ENCODE peak calls at places on chromosomes 2 and 18, in four cellular contexts. One of them, this sample, is unnamed.
A peak's percentile ranks its signal among the peaks of the same experiment; 100 is the strongest.

GRCh38 chr2:946073-947005 is 4.3 kb upstream of the SNTG2 start:
- DNase-seq in H9: no peak
- DNase-seq in AG04450: no peak
- DNase-seq in brain microvascular endothelial cell: no peak
- DNase-seq in this sample: no peak

GRCh38 chr2:158740127-158740526 is 55.0 kb upstream of the DAPL1 start:
- DNase-seq in AG04450: no peak
- DNase-seq in brain microvascular endothelial cell: peak; percentile 26
- DNase-seq in H9: no peak
- DNase-seq in this sample: no peak

GRCh38 chr2:66790651-66791181 is 355.8 kb downstream of the MEIS1 start:
- DNase-seq in H9: no peak
- DNase-seq in brain microvascular endothelial cell: peak; percentile 51
- DNase-seq in AG04450: no peak
- DNase-seq in this sample: no peak

GRCh38 chr2:41496908-41497307 is 550.9 kb upstream of the PKDCC start:
- DNase-seq in AG04450: no peak
- DNase-seq in brain microvascular endothelial cell: no peak
- DNase-seq in H9: no peak
- DNase-seq in this sample: no peak

GRCh38 chr2:147331790-147332419 is 512.9 kb upstream of the ACVR2A start:
- DNase-seq in AG04450: no peak
- DNase-seq in brain microvascular endothelial cell: peak; percentile 25
- DNase-seq in H9: peak; percentile 36
- DNase-seq in this sample: no peak

GRCh38 chr2:28600176-28600575 is 104.3 kb downstream of the PLB1 start:
- DNase-seq in H9: no peak
- DNase-seq in AG04450: no peak
- DNase-seq in brain microvascular endothelial cell: no peak
- DNase-seq in this sample: no peak

GRCh38 chr18:3380384-3380961 is 69.5 kb upstream of the TGIF1 start:
- DNase-seq in brain microvascular endothelial cell: peak; percentile 7
- DNase-seq in AG04450: no peak
- DNase-seq in H9: no peak
- DNase-seq in this sample: no peak

GRCh38 chr18:35099911-35100310 is 58.7 kb downstream of the MAPRE2 start:
- DNase-seq in AG04450: no peak
- DNase-seq in brain microvascular endothelial cell: peak; percentile 42
- DNase-seq in H9: no peak
- DNase-seq in this sample: no peak

GRCh38 chr2:164811826-164812225 is 29.8 kb downstream of the COBLL1 start:
- DNase-seq in AG04450: no peak
- DNase-seq in H9: no peak
- DNase-seq in brain microvascular endothelial cell: no peak
- DNase-seq in this sample: no peak

GRCh38 chr18:79936641-79937040 is 14.8 kb downstream of the SLC66A2 start:
- DNase-seq in AG04450: no peak
- DNase-seq in brain microvascular endothelial cell: no peak
- DNase-seq in H9: no peak
- DNase-seq in this sample: no peak

GRCh38 chr2:8551622-8552074 is 130.2 kb upstream of the ID2 start:
- DNase-seq in brain microvascular endothelial cell: no peak
- DNase-seq in H9: peak; percentile 10
- DNase-seq in AG04450: no peak
- DNase-seq in this sample: no peak

GRCh38 chr2:186348200-186348599 is 137.9 kb upstream of the ZC3H15 start:
- DNase-seq in AG04450: no peak
- DNase-seq in H9: no peak
- DNase-seq in brain microvascular endothelial cell: no peak
- DNase-seq in this sample: no peak

GRCh38 chr18:22439447-22439846 is 21.7 kb upstream of the CTAGE1 start:
- DNase-seq in H9: no peak
- DNase-seq in brain microvascular endothelial cell: peak; percentile 27
- DNase-seq in AG04450: no peak
- DNase-seq in this sample: no peak

GRCh38 chr2:176415156-176415870 is 146.1 kb downstream of the MTX2 start:
- DNase-seq in H9: no peak
- DNase-seq in AG04450: no peak
- DNase-seq in brain microvascular endothelial cell: no peak
- DNase-seq in this sample: no peak

GRCh38 chr2:86038291-86039081 is 67.2 kb downstream of the POLR1A start:
- DNase-seq in brain microvascular endothelial cell: no peak
- DNase-seq in AG04450: no peak
- DNase-seq in H9: no peak
- DNase-seq in this sample: no peak

GRCh38 chr2:176650101-176650500 is 380.9 kb downstream of the MTX2 start:
- DNase-seq in H9: no peak
- DNase-seq in brain microvascular endothelial cell: no peak
- DNase-seq in AG04450: no peak
- DNase-seq in this sample: no peak

GRCh38 chr2:143463717-143464116 is 334.5 kb downstream of the ARHGAP15 start:
- DNase-seq in brain microvascular endothelial cell: no peak
- DNase-seq in AG04450: no peak
- DNase-seq in H9: no peak
- DNase-seq in this sample: no peak
- H3K27ac ChIP-seq in brain microvascular endothelial cell: no peak overlapping the region
- H3K27ac ChIP-seq in AG04450: no peak overlapping the region
- H3K27ac ChIP-seq in H9: no peak overlapping the region
- H3K27ac ChIP-seq in this sample: no peak overlapping the region

DNA sequence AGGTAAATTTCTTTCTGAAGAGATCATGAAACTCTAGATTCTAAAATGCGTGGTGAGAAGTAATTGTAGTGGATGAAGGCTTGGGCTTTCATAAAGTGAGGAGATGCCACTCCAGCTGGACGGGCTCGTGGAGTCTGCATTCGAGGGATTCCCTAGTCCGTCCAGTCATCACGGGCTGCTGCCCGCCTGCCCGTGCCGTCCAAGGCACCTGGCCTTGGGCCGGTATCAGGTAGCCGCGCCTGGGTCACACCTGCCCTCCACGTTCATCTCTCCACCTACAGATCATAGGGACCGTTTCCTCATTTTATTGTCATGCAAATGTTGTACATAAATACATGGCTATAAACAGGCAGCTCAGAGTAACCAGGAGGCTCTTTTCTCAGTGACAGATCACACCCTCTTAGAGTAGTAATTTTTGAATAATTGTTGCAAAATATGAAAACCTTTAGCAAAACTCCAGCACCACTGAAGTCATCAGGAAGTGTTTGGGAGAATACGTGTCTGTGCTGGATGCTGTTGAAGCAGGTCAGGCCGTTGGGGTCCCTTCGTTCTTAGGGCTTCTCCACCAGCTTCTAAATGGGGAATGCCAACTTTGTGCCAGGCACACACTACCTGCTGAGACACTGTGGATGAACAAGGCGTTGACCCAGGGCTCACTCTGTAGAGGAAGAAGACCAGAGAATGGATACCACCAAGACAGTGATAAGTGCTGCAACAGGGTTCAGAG is 112.6 kb downstream of the FAM210A start:
- DNase-seq in AG04450: no peak
- DNase-seq in H9: no peak
- DNase-seq in brain microvascular endothelial cell: no peak
- DNase-seq in this sample: peak; percentile 79
- H3K27ac ChIP-seq in AG04450: no peak overlapping the region
- H3K27ac ChIP-seq in H9: no peak overlapping the region
- H3K27ac ChIP-seq in brain microvascular endothelial cell: no peak overlapping the region
- H3K27ac ChIP-seq in this sample: no peak overlapping the region

GRCh38 chr2:170500770-170501169 is 214.4 kb upstream of the SP5 start:
- DNase-seq in brain microvascular endothelial cell: no peak
- DNase-seq in H9: no peak
- DNase-seq in AG04450: no peak
- DNase-seq in this sample: no peak
- H3K27ac ChIP-seq in brain microvascular endothelial cell: no peak overlapping the region
- H3K27ac ChIP-seq in H9: no peak overlapping the region
- H3K27ac ChIP-seq in AG04450: no peak overlapping the region
- H3K27ac ChIP-seq in this sample: peak overlapping the region; percentile 3

GRCh38 chr2:191280304-191280703 is 35.1 kb downstream of the MYO1B start:
- DNase-seq in brain microvascular endothelial cell: no peak
- DNase-seq in AG04450: no peak
- DNase-seq in H9: peak; percentile 73
- DNase-seq in this sample: no peak
- H3K27ac ChIP-seq in brain microvascular endothelial cell: no peak overlapping the region
- H3K27ac ChIP-seq in AG04450: no peak overlapping the region
- H3K27ac ChIP-seq in H9: peak overlapping the region; percentile 36
- H3K27ac ChIP-seq in this sample: no peak overlapping the region

DNA sequence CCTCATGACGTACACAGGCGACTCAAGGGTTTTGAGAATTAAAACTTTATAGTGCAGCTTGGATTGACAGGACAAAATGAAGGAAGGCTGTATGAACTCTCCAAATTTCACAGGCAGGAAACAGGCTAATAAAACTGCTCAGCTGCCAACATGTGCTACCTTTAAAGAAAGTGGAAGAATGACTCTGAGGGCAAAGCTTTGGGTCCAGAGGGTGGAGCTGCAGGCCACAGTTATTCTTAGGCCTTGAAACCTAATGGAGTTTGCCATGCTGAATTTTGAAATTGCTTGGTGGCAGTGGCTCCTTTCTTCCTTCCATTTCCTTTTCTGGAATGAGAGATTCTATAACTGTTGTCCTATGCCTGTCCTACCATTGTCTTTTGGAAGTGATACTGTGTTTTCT is 34.8 kb downstream of the HAT1 start:
- DNase-seq in H9: no peak
- DNase-seq in brain microvascular endothelial cell: no peak
- DNase-seq in AG04450: no peak
- DNase-seq in this sample: no peak
- H3K27ac ChIP-seq in H9: no peak overlapping the region
- H3K27ac ChIP-seq in brain microvascular endothelial cell: no peak overlapping the region
- H3K27ac ChIP-seq in AG04450: no peak overlapping the region
- H3K27ac ChIP-seq in this sample: no peak overlapping the region

GRCh38 chr2:60054571-60055340 is 498.7 kb downstream of the BCL11A start:
- DNase-seq in brain microvascular endothelial cell: no peak
- DNase-seq in H9: no peak
- DNase-seq in AG04450: no peak
- DNase-seq in this sample: no peak

GRCh38 chr2:60053791-60054190 is 499.7 kb downstream of the BCL11A start:
- DNase-seq in H9: no peak
- DNase-seq in AG04450: no peak
- DNase-seq in brain microvascular endothelial cell: no peak
- DNase-seq in this sample: no peak

GRCh38 chr2:60047944-60048525 is 505.4 kb downstream of the BCL11A start:
- DNase-seq in AG04450: no peak
- DNase-seq in brain microvascular endothelial cell: no peak
- DNase-seq in H9: no peak
- DNase-seq in this sample: no peak

GRCh38 chr2:60047347-60047746 is 506.1 kb downstream of the BCL11A start:
- DNase-seq in AG04450: no peak
- DNase-seq in brain microvascular endothelial cell: no peak
- DNase-seq in H9: no peak
- DNase-seq in this sample: no peak

DNA sequence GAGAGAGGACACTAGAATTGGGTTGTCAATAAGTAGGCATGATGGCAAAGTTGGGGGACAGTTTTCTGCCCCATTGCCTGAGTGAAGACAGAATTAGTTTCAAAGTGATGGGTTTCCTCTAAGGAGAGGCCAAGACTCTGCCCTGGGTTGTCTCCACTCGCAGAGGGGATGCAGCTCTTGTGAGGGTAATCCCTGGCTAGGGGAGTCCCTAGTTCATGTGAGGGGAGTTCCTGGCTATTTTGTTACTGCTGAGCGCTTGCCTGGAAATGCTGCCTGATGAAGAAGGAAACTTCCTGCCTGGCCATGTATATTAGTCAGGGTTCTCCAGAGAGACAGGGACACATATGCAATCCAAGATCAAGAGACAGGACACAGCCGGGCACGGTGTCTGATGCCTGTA is 501.5 kb downstream of the BCL11A start:
- DNase-seq in brain microvascular endothelial cell: no peak
- DNase-seq in H9: no peak
- DNase-seq in AG04450: no peak
- DNase-seq in this sample: no peak
- H3K27ac ChIP-seq in brain microvascular endothelial cell: no peak overlapping the region
- H3K27ac ChIP-seq in H9: no peak overlapping the region
- H3K27ac ChIP-seq in AG04450: no peak overlapping the region
- H3K27ac ChIP-seq in this sample: no peak overlapping the region

DNA sequence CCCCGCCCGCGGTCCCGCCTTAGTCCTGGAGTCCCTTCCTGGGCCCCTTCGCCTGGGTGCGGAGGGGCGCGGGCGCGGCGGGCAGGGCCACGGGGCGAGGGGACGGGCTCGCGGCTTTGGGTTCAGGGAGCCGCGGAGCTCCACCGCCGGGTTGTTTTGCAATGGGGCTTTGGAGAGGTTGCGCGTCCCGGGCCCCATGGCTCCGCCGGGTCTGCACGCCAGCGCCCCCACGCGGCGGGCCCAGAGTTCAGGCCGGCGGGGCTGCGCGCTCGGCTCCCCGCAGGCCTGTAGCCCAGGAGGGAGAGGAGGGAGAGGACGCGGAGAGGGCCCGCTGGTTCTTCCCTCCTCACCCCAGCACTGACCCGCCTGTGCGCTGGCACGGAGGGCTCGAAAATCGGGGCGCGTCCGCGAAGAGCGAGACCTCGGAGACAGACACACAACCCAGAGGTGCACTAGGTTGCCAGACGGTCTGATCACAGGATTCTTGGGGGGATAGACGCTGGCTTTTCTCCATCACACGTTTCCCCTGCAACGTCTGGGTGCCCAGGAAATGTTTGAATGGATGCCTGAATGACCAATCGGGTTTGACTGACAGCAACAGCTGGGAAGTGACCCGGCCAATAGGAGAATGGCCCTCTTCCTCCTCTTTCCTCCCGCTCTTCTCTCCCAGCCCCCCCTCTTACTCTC is 4.9 kb upstream of the SIX2 start:
- DNase-seq in AG04450: no peak
- DNase-seq in brain microvascular endothelial cell: peak; percentile 45
- DNase-seq in H9: peak; percentile 83
- DNase-seq in this sample: no peak
- H3K27ac ChIP-seq in AG04450: no peak overlapping the region
- H3K27ac ChIP-seq in brain microvascular endothelial cell: peak overlapping the region; percentile 23
- H3K27ac ChIP-seq in H9: no peak overlapping the region
- H3K27ac ChIP-seq in this sample: peak overlapping the region; percentile 89

DNA sequence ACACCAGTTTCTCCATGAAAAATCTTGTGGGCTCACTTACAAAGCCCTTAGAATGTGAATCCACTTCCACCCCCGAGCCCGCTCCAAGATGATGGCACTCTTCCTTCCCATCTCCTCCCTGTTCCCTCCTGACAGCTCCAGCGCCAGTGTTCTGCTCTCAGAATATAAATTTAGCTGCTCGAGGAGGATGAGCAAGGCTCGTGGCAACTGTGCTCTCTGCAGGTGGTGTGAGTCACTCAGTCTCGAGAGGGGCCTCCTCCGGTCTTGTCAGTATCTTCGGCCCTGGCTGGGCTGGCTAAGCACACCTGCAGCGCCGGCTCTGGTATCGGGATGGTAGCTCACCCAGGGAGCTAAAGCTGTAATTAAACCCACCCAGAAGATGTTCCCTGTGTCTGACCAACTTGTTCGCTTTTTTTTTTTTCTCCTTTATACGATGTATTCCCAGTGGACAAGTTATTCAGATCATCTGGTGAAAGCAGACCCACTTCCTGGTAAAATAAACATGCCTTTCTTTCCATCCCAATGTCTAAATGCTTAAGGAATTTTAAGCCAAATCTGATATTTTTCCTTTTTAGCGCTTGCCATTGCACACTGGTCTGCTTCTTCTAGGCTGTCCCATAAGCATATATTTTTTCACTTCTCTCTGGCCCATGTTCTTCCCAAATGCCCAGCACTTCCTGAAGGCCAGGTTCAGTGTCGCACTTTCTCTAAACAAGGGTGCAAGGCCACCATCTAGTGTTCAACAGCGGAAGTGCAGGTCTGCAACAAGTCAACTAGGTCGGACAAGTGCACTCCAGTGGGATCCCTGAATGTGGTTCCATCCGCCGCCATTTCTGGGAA is 31.4 kb upstream of the YPEL5 start:
- DNase-seq in H9: peak; percentile 86
- DNase-seq in AG04450: peak; percentile 69
- DNase-seq in brain microvascular endothelial cell: peak; percentile 87
- DNase-seq in this sample: no peak
- H3K27ac ChIP-seq in H9: no peak overlapping the region
- H3K27ac ChIP-seq in AG04450: peak overlapping the region; percentile 57
- H3K27ac ChIP-seq in brain microvascular endothelial cell: no peak overlapping the region
- H3K27ac ChIP-seq in this sample: peak overlapping the region; percentile 13

GRCh38 chr2:97769308-97769707 is 55.9 kb downstream of the ZAP70 start:
- DNase-seq in H9: no peak
- DNase-seq in brain microvascular endothelial cell: no peak
- DNase-seq in AG04450: no peak
- DNase-seq in this sample: no peak
- H3K27ac ChIP-seq in H9: no peak overlapping the region
- H3K27ac ChIP-seq in brain microvascular endothelial cell: no peak overlapping the region
- H3K27ac ChIP-seq in AG04450: no peak overlapping the region
- H3K27ac ChIP-seq in this sample: no peak overlapping the region